ENCODE peak calls at places on chromosomes 4 and X, in eight cellular contexts. One of them, this sample, is unnamed.

GRCh38 chr4:139935911-139936310 is 218.1 kb downstream of the MAML3 start:
- DNase-seq in brain microvascular endothelial cell: no peak
- DNase-seq in tibial artery: no peak
- DNase-seq in H9: no peak
- DNase-seq in left lung: no peak
- DNase-seq in choroid plexus epithelial cell: no peak
- DNase-seq in CD8-positive, alpha-beta T cell: no peak
- DNase-seq in ovary: no peak
- DNase-seq in this sample: no peak

GRCh38 chr4:3765271-3766206 is 646 bp upstream of the ADRA2C start:
- DNase-seq in choroid plexus epithelial cell: peak
- DNase-seq in left lung: no peak
- DNase-seq in CD8-positive, alpha-beta T cell: no peak
- DNase-seq in brain microvascular endothelial cell: peak
- DNase-seq in H9: peak
- DNase-seq in ovary: peak
- DNase-seq in tibial artery: peak
- DNase-seq in this sample: peak

GRCh38 chr4:39233783-39234182 is 51.5 kb downstream of the WDR19 start:
- DNase-seq in tibial artery: no peak
- DNase-seq in brain microvascular endothelial cell: no peak
- DNase-seq in ovary: no peak
- DNase-seq in choroid plexus epithelial cell: no peak
- DNase-seq in left lung: no peak
- DNase-seq in H9: no peak
- DNase-seq in CD8-positive, alpha-beta T cell: no peak
- DNase-seq in this sample: no peak

GRCh38 chr4:173501592-173502150 is 28.4 kb downstream of the HAND2 start:
- DNase-seq in choroid plexus epithelial cell: no peak
- DNase-seq in ovary: no peak
- DNase-seq in tibial artery: no peak
- DNase-seq in brain microvascular endothelial cell: no peak
- DNase-seq in H9: no peak
- DNase-seq in CD8-positive, alpha-beta T cell: no peak
- DNase-seq in left lung: no peak
- DNase-seq in this sample: no peak

GRCh38 chr4:168857009-168857408 is 153.0 kb downstream of the CBR4 start:
- DNase-seq in brain microvascular endothelial cell: no peak
- DNase-seq in H9: no peak
- DNase-seq in choroid plexus epithelial cell: no peak
- DNase-seq in CD8-positive, alpha-beta T cell: no peak
- DNase-seq in ovary: no peak
- DNase-seq in left lung: no peak
- DNase-seq in tibial artery: no peak
- DNase-seq in this sample: no peak

GRCh38 chr4:159175165-159175988 is 72.5 kb downstream of the RAPGEF2 start:
- DNase-seq in CD8-positive, alpha-beta T cell: peak
- DNase-seq in H9: peak
- DNase-seq in left lung: peak
- DNase-seq in ovary: peak
- DNase-seq in brain microvascular endothelial cell: peak
- DNase-seq in choroid plexus epithelial cell: peak
- DNase-seq in tibial artery: peak
- DNase-seq in this sample: peak

GRCh38 chr4:2472187-2472586 is 3.3 kb downstream of the RNF4 start:
- DNase-seq in CD8-positive, alpha-beta T cell: no peak
- DNase-seq in tibial artery: no peak
- DNase-seq in brain microvascular endothelial cell: no peak
- DNase-seq in left lung: no peak
- DNase-seq in ovary: no peak
- DNase-seq in choroid plexus epithelial cell: peak
- DNase-seq in H9: no peak
- DNase-seq in this sample: no peak

GRCh38 chr4:11488657-11489448 is 60.2 kb upstream of the HS3ST1 start:
- DNase-seq in H9: no peak
- DNase-seq in left lung: no peak
- DNase-seq in ovary: no peak
- DNase-seq in choroid plexus epithelial cell: no peak
- DNase-seq in CD8-positive, alpha-beta T cell: no peak
- DNase-seq in tibial artery: no peak
- DNase-seq in brain microvascular endothelial cell: no peak
- DNase-seq in this sample: no peak

GRCh38 chr4:110442309-110442708 is 33.6 kb upstream of the ENPEP start:
- DNase-seq in ovary: no peak
- DNase-seq in tibial artery: no peak
- DNase-seq in H9: no peak
- DNase-seq in brain microvascular endothelial cell: no peak
- DNase-seq in choroid plexus epithelial cell: no peak
- DNase-seq in left lung: no peak
- DNase-seq in CD8-positive, alpha-beta T cell: no peak
- DNase-seq in this sample: peak

GRCh38 chr4:5478697-5479096 is 229.7 kb downstream of the EVC2 start:
- DNase-seq in CD8-positive, alpha-beta T cell: no peak
- DNase-seq in brain microvascular endothelial cell: no peak
- DNase-seq in left lung: no peak
- DNase-seq in ovary: no peak
- DNase-seq in choroid plexus epithelial cell: no peak
- DNase-seq in tibial artery: peak
- DNase-seq in H9: no peak
- DNase-seq in this sample: no peak

GRCh38 chrX:93538575-93538974 is 134.8 kb downstream of the NAP1L3 start:
- DNase-seq in tibial artery: no peak
- DNase-seq in brain microvascular endothelial cell: no peak
- DNase-seq in CD8-positive, alpha-beta T cell: no peak
- DNase-seq in H9: no peak
- DNase-seq in choroid plexus epithelial cell: no peak
- DNase-seq in ovary: no peak
- DNase-seq in left lung: no peak
- DNase-seq in this sample: peak

GRCh38 chr4:165766976-165767375 is 106.1 kb upstream of the TLL1 start:
- DNase-seq in left lung: no peak
- DNase-seq in choroid plexus epithelial cell: no peak
- DNase-seq in brain microvascular endothelial cell: no peak
- DNase-seq in H9: no peak
- DNase-seq in CD8-positive, alpha-beta T cell: no peak
- DNase-seq in ovary: no peak
- DNase-seq in tibial artery: no peak
- DNase-seq in this sample: no peak

GRCh38 chrX:108456971-108457477 is 17.4 kb downstream of the COL4A5 start:
- DNase-seq in ovary: no peak
- DNase-seq in left lung: no peak
- DNase-seq in brain microvascular endothelial cell: no peak
- DNase-seq in tibial artery: no peak
- DNase-seq in H9: no peak
- DNase-seq in CD8-positive, alpha-beta T cell: no peak
- DNase-seq in choroid plexus epithelial cell: no peak
- DNase-seq in this sample: no peak

GRCh38 chr4:124641715-124642380 is 70.7 kb downstream of the ANKRD50 start:
- DNase-seq in H9: no peak
- DNase-seq in ovary: no peak
- DNase-seq in brain microvascular endothelial cell: peak
- DNase-seq in choroid plexus epithelial cell: peak
- DNase-seq in left lung: no peak
- DNase-seq in tibial artery: no peak
- DNase-seq in CD8-positive, alpha-beta T cell: no peak
- DNase-seq in this sample: peak

GRCh38 chr4:43251760-43252317 is 359.3 kb downstream of the GRXCR1 start:
- DNase-seq in brain microvascular endothelial cell: no peak
- DNase-seq in H9: no peak
- DNase-seq in choroid plexus epithelial cell: peak
- DNase-seq in ovary: no peak
- DNase-seq in left lung: no peak
- DNase-seq in tibial artery: no peak
- DNase-seq in CD8-positive, alpha-beta T cell: no peak
- DNase-seq in this sample: peak

GRCh38 chrX:84729809-84730208 is 227.6 kb upstream of the HDX start:
- DNase-seq in left lung: no peak
- DNase-seq in tibial artery: no peak
- DNase-seq in ovary: no peak
- DNase-seq in CD8-positive, alpha-beta T cell: no peak
- DNase-seq in choroid plexus epithelial cell: peak
- DNase-seq in brain microvascular endothelial cell: no peak
- DNase-seq in H9: peak
- DNase-seq in this sample: peak
- TF ChIP-seq CTCF in left lung: peak
- TF ChIP-seq CTCF in tibial artery: peak
- TF ChIP-seq CTCF in ovary: no peak
- TF ChIP-seq CTCF in CD8-positive, alpha-beta T cell: no peak
- TF ChIP-seq CTCF in choroid plexus epithelial cell: peak
- TF ChIP-seq CTCF in brain microvascular endothelial cell: peak
- TF ChIP-seq CTCF in H9: peak
- TF ChIP-seq CTCF in this sample: peak

GRCh38 chrX:16140983-16141382 is 17.6 kb downstream of the GRPR start:
- DNase-seq in choroid plexus epithelial cell: no peak
- DNase-seq in tibial artery: no peak
- DNase-seq in H9: no peak
- DNase-seq in CD8-positive, alpha-beta T cell: no peak
- DNase-seq in brain microvascular endothelial cell: no peak
- DNase-seq in left lung: no peak
- DNase-seq in ovary: no peak
- DNase-seq in this sample: no peak

GRCh38 chrX:16137416-16138107 is 14.2 kb downstream of the GRPR start:
- DNase-seq in ovary: no peak
- DNase-seq in CD8-positive, alpha-beta T cell: no peak
- DNase-seq in choroid plexus epithelial cell: no peak
- DNase-seq in brain microvascular endothelial cell: no peak
- DNase-seq in H9: no peak
- DNase-seq in left lung: no peak
- DNase-seq in tibial artery: no peak
- DNase-seq in this sample: no peak

GRCh38 chrX:16136080-16136479 is 12.7 kb downstream of the GRPR start:
- DNase-seq in tibial artery: no peak
- DNase-seq in brain microvascular endothelial cell: no peak
- DNase-seq in H9: no peak
- DNase-seq in choroid plexus epithelial cell: no peak
- DNase-seq in left lung: no peak
- DNase-seq in ovary: no peak
- DNase-seq in CD8-positive, alpha-beta T cell: no peak
- DNase-seq in this sample: no peak

GRCh38 chrX:16140448-16140847 is 17.1 kb downstream of the GRPR start:
- DNase-seq in ovary: no peak
- DNase-seq in tibial artery: no peak
- DNase-seq in choroid plexus epithelial cell: no peak
- DNase-seq in H9: no peak
- DNase-seq in left lung: no peak
- DNase-seq in brain microvascular endothelial cell: no peak
- DNase-seq in CD8-positive, alpha-beta T cell: no peak
- DNase-seq in this sample: no peak

DNA sequence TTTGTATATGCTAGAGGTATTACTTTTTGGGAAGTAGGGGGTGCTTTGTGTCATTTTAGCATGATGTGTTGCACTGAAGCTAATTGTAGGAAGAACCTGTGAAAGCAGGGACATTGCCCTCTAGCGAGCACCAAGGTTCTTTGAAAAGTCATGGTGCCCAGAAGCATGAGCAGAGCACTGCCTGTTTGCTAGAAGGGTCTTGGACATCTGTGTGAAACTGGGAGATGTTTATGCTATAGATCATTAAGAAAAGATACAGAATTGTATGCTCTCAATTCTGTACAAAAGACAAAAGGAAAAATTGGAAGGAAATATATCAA is 14.7 kb downstream of the GRPR start:
- DNase-seq in ovary: no peak
- DNase-seq in tibial artery: no peak
- DNase-seq in CD8-positive, alpha-beta T cell: no peak
- DNase-seq in brain microvascular endothelial cell: no peak
- DNase-seq in left lung: no peak
- DNase-seq in H9: no peak
- DNase-seq in choroid plexus epithelial cell: peak
- DNase-seq in this sample: peak
- TF ChIP-seq CTCF in ovary: no peak
- TF ChIP-seq CTCF in tibial artery: no peak
- TF ChIP-seq CTCF in CD8-positive, alpha-beta T cell: no peak
- TF ChIP-seq CTCF in brain microvascular endothelial cell: peak
- TF ChIP-seq CTCF in left lung: no peak
- TF ChIP-seq CTCF in H9: peak
- TF ChIP-seq CTCF in choroid plexus epithelial cell: peak
- TF ChIP-seq CTCF in this sample: no peak

GRCh38 chrX:131812847-131813825 is 210.0 kb upstream of the STK26 start:
- DNase-seq in ovary: peak
- DNase-seq in brain microvascular endothelial cell: peak
- DNase-seq in left lung: peak
- DNase-seq in CD8-positive, alpha-beta T cell: peak
- DNase-seq in choroid plexus epithelial cell: no peak
- DNase-seq in tibial artery: peak
- DNase-seq in H9: no peak
- DNase-seq in this sample: peak
- TF ChIP-seq CTCF in ovary: peak
- TF ChIP-seq CTCF in brain microvascular endothelial cell: peak
- TF ChIP-seq CTCF in left lung: peak
- TF ChIP-seq CTCF in CD8-positive, alpha-beta T cell: peak
- TF ChIP-seq CTCF in choroid plexus epithelial cell: no peak
- TF ChIP-seq CTCF in tibial artery: no peak
- TF ChIP-seq CTCF in H9: no peak
- TF ChIP-seq CTCF in this sample: peak

DNA sequence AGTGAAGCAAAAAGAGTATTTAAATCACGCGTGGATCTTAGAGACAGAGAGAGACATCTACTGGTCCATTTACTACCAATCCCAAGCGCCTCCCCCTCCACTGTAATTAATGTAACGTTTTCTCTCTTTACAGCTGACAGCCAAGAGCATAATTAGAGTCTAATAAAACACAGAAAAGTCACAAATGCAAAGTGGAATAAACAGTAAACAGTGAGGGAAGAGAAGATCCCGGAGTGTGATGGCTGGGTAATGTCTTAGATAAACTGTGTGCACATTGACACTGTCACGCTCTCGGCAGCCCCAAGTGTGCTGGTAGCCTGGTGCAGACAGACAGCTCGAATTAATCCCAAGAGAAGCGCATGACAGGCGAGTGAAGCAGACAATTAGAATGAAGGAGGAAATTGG is 100.3 kb downstream of the CXXC4 start:
- DNase-seq in H9: no peak
- DNase-seq in ovary: no peak
- DNase-seq in brain microvascular endothelial cell: no peak
- DNase-seq in tibial artery: no peak
- DNase-seq in left lung: no peak
- DNase-seq in CD8-positive, alpha-beta T cell: no peak
- DNase-seq in choroid plexus epithelial cell: no peak
- DNase-seq in this sample: no peak
- TF ChIP-seq CTCF in H9: peak
- TF ChIP-seq CTCF in ovary: no peak
- TF ChIP-seq CTCF in brain microvascular endothelial cell: no peak
- TF ChIP-seq CTCF in tibial artery: no peak
- TF ChIP-seq CTCF in left lung: no peak
- TF ChIP-seq CTCF in CD8-positive, alpha-beta T cell: no peak
- TF ChIP-seq CTCF in choroid plexus epithelial cell: no peak
- TF ChIP-seq CTCF in this sample: no peak

GRCh38 chrX:124234348-124234747 is 98.1 kb upstream of the TEX13D start:
- DNase-seq in brain microvascular endothelial cell: no peak
- DNase-seq in left lung: no peak
- DNase-seq in CD8-positive, alpha-beta T cell: no peak
- DNase-seq in ovary: no peak
- DNase-seq in H9: no peak
- DNase-seq in choroid plexus epithelial cell: no peak
- DNase-seq in tibial artery: no peak
- DNase-seq in this sample: no peak
- TF ChIP-seq CTCF in brain microvascular endothelial cell: no peak
- TF ChIP-seq CTCF in left lung: no peak
- TF ChIP-seq CTCF in CD8-positive, alpha-beta T cell: no peak
- TF ChIP-seq CTCF in ovary: no peak
- TF ChIP-seq CTCF in H9: no peak
- TF ChIP-seq CTCF in choroid plexus epithelial cell: no peak
- TF ChIP-seq CTCF in tibial artery: no peak
- TF ChIP-seq CTCF in this sample: no peak

This sample was measured in MCF 10A.